ENCODE peak calls at places on chromosomes 1 and 21, in nine cellular contexts. One of them, this sample, is unnamed.

GRCh38 chr1:85387781-85388180 is 77.2 kb downstream of the DDAH1 start:
- DNase-seq in H1: no peak
- DNase-seq in cardiac fibroblast: peak
- DNase-seq in A549: no peak
- DNase-seq in astrocyte of the spinal cord: no peak
- DNase-seq in Panc1: no peak
- DNase-seq in brain microvascular endothelial cell: no peak
- DNase-seq in foreskin fibroblast: no peak
- DNase-seq in GM12865: no peak
- DNase-seq in this sample: no peak

GRCh38 chr1:200379431-200379755 is 30.4 kb downstream of the ZNF281 start:
- DNase-seq in H1: no peak
- DNase-seq in cardiac fibroblast: peak
- DNase-seq in A549: peak
- DNase-seq in astrocyte of the spinal cord: peak
- DNase-seq in Panc1: peak
- DNase-seq in brain microvascular endothelial cell: peak
- DNase-seq in foreskin fibroblast: peak
- DNase-seq in GM12865: no peak
- DNase-seq in this sample: no peak

GRCh38 chr21:42389449-42389835 is 6.4 kb downstream of the TMPRSS3 start:
- DNase-seq in H1: no peak
- DNase-seq in cardiac fibroblast: no peak
- DNase-seq in A549: no peak
- DNase-seq in astrocyte of the spinal cord: no peak
- DNase-seq in Panc1: no peak
- DNase-seq in brain microvascular endothelial cell: no peak
- DNase-seq in foreskin fibroblast: no peak
- DNase-seq in GM12865: no peak
- DNase-seq in this sample: no peak

GRCh38 chr1:10671090-10671489 is 125.4 kb downstream of the CASZ1 start:
- DNase-seq in H1: no peak
- DNase-seq in cardiac fibroblast: no peak
- DNase-seq in A549: no peak
- DNase-seq in astrocyte of the spinal cord: no peak
- DNase-seq in Panc1: no peak
- DNase-seq in brain microvascular endothelial cell: no peak
- DNase-seq in foreskin fibroblast: no peak
- DNase-seq in GM12865: no peak
- DNase-seq in this sample: no peak

GRCh38 chr1:168719306-168720111 is 9.5 kb downstream of the DPT start:
- DNase-seq in H1: no peak
- DNase-seq in cardiac fibroblast: peak
- DNase-seq in A549: peak
- DNase-seq in astrocyte of the spinal cord: peak
- DNase-seq in Panc1: peak
- DNase-seq in brain microvascular endothelial cell: no peak
- DNase-seq in foreskin fibroblast: no peak
- DNase-seq in GM12865: peak
- DNase-seq in this sample: no peak

GRCh38 chr1:81558291-81559076 is 242.2 kb upstream of the ADGRL2 start:
- DNase-seq in H1: no peak
- DNase-seq in cardiac fibroblast: no peak
- DNase-seq in A549: no peak
- DNase-seq in astrocyte of the spinal cord: no peak
- DNase-seq in Panc1: no peak
- DNase-seq in brain microvascular endothelial cell: peak
- DNase-seq in foreskin fibroblast: no peak
- DNase-seq in GM12865: no peak
- DNase-seq in this sample: no peak

GRCh38 chr1:219528633-219529032 is 84.3 kb downstream of the ZC3H11B start:
- DNase-seq in H1: no peak
- DNase-seq in cardiac fibroblast: no peak
- DNase-seq in A549: no peak
- DNase-seq in astrocyte of the spinal cord: no peak
- DNase-seq in Panc1: no peak
- DNase-seq in brain microvascular endothelial cell: no peak
- DNase-seq in foreskin fibroblast: no peak
- DNase-seq in GM12865: no peak
- DNase-seq in this sample: no peak

GRCh38 chr1:173297798-173298391 is 90.8 kb upstream of the TNFSF4 start:
- DNase-seq in H1: no peak
- DNase-seq in cardiac fibroblast: no peak
- DNase-seq in A549: no peak
- DNase-seq in astrocyte of the spinal cord: peak
- DNase-seq in Panc1: no peak
- DNase-seq in brain microvascular endothelial cell: no peak
- DNase-seq in foreskin fibroblast: no peak
- DNase-seq in GM12865: peak
- DNase-seq in this sample: no peak

GRCh38 chr21:41425954-41426655 is at the start of gene MX1:
- DNase-seq in H1: peak
- DNase-seq in cardiac fibroblast: peak
- DNase-seq in A549: peak
- DNase-seq in astrocyte of the spinal cord: peak
- DNase-seq in Panc1: no peak
- DNase-seq in brain microvascular endothelial cell: peak
- DNase-seq in foreskin fibroblast: peak
- DNase-seq in GM12865: peak
- DNase-seq in this sample: peak

GRCh38 chr1:36285450-36286101 is 20.6 kb upstream of the SH3D21 start:
- DNase-seq in H1: peak
- DNase-seq in cardiac fibroblast: peak
- DNase-seq in A549: peak
- DNase-seq in astrocyte of the spinal cord: peak
- DNase-seq in Panc1: peak
- DNase-seq in brain microvascular endothelial cell: peak
- DNase-seq in foreskin fibroblast: peak
- DNase-seq in GM12865: peak
- DNase-seq in this sample: peak

GRCh38 chr1:74245168-74245753 is 10.1 kb downstream of the TNNI3K start:
- DNase-seq in H1: peak
- DNase-seq in cardiac fibroblast: no peak
- DNase-seq in A549: no peak
- DNase-seq in astrocyte of the spinal cord: peak
- DNase-seq in Panc1: no peak
- DNase-seq in brain microvascular endothelial cell: no peak
- DNase-seq in foreskin fibroblast: no peak
- DNase-seq in GM12865: no peak
- DNase-seq in this sample: no peak

GRCh38 chr21:42102516-42102915 is 31.4 kb downstream of the UMODL1 start:
- DNase-seq in H1: no peak
- DNase-seq in cardiac fibroblast: no peak
- DNase-seq in A549: no peak
- DNase-seq in astrocyte of the spinal cord: no peak
- DNase-seq in Panc1: no peak
- DNase-seq in brain microvascular endothelial cell: no peak
- DNase-seq in foreskin fibroblast: no peak
- DNase-seq in GM12865: no peak
- DNase-seq in this sample: no peak

GRCh38 chr1:60279798-60280197 is 206.2 kb upstream of the C1orf87 start:
- DNase-seq in H1: no peak
- DNase-seq in cardiac fibroblast: peak
- DNase-seq in A549: no peak
- DNase-seq in astrocyte of the spinal cord: peak
- DNase-seq in Panc1: no peak
- DNase-seq in brain microvascular endothelial cell: no peak
- DNase-seq in foreskin fibroblast: peak
- DNase-seq in GM12865: no peak
- DNase-seq in this sample: no peak

GRCh38 chr1:192545781-192546521 is 29.6 kb upstream of the RGS1 start:
- DNase-seq in H1: no peak
- DNase-seq in cardiac fibroblast: no peak
- DNase-seq in A549: no peak
- DNase-seq in astrocyte of the spinal cord: no peak
- DNase-seq in Panc1: no peak
- DNase-seq in brain microvascular endothelial cell: no peak
- DNase-seq in foreskin fibroblast: no peak
- DNase-seq in GM12865: peak
- DNase-seq in this sample: no peak

GRCh38 chr1:117815105-117815812 is 114.2 kb downstream of the GDAP2 start:
- DNase-seq in H1: no peak
- DNase-seq in cardiac fibroblast: peak
- DNase-seq in A549: no peak
- DNase-seq in astrocyte of the spinal cord: peak
- DNase-seq in Panc1: no peak
- DNase-seq in brain microvascular endothelial cell: no peak
- DNase-seq in foreskin fibroblast: peak
- DNase-seq in GM12865: no peak
- DNase-seq in this sample: no peak

GRCh38 chr1:117817629-117818028 is 111.8 kb downstream of the GDAP2 start:
- DNase-seq in H1: no peak
- DNase-seq in cardiac fibroblast: no peak
- DNase-seq in A549: no peak
- DNase-seq in astrocyte of the spinal cord: no peak
- DNase-seq in Panc1: no peak
- DNase-seq in brain microvascular endothelial cell: no peak
- DNase-seq in foreskin fibroblast: no peak
- DNase-seq in GM12865: no peak
- DNase-seq in this sample: no peak

GRCh38 chr1:117812868-117813511 is 116.4 kb downstream of the GDAP2 start:
- DNase-seq in H1: no peak
- DNase-seq in cardiac fibroblast: no peak
- DNase-seq in A549: no peak
- DNase-seq in astrocyte of the spinal cord: peak
- DNase-seq in Panc1: no peak
- DNase-seq in brain microvascular endothelial cell: peak
- DNase-seq in foreskin fibroblast: peak
- DNase-seq in GM12865: no peak
- DNase-seq in this sample: no peak

GRCh38 chr1:117818456-117818855 is 111.0 kb downstream of the GDAP2 start:
- DNase-seq in H1: no peak
- DNase-seq in cardiac fibroblast: peak
- DNase-seq in A549: no peak
- DNase-seq in astrocyte of the spinal cord: no peak
- DNase-seq in Panc1: no peak
- DNase-seq in brain microvascular endothelial cell: peak
- DNase-seq in foreskin fibroblast: peak
- DNase-seq in GM12865: no peak
- DNase-seq in this sample: no peak

GRCh38 chr1:117815926-117816325 is 113.5 kb downstream of the GDAP2 start:
- DNase-seq in H1: peak
- DNase-seq in cardiac fibroblast: no peak
- DNase-seq in A549: no peak
- DNase-seq in astrocyte of the spinal cord: no peak
- DNase-seq in Panc1: no peak
- DNase-seq in brain microvascular endothelial cell: no peak
- DNase-seq in foreskin fibroblast: no peak
- DNase-seq in GM12865: no peak
- DNase-seq in this sample: no peak
- TF ChIP-seq CTCF in H1: peak
- TF ChIP-seq CTCF in cardiac fibroblast: peak
- TF ChIP-seq CTCF in A549: peak
- TF ChIP-seq CTCF in astrocyte of the spinal cord: peak
- TF ChIP-seq CTCF in Panc1: peak
- TF ChIP-seq CTCF in brain microvascular endothelial cell: peak
- TF ChIP-seq CTCF in foreskin fibroblast: no peak
- TF ChIP-seq CTCF in GM12865: no peak
- TF ChIP-seq CTCF in this sample: no peak

GRCh38 chr21:35084869-35085268 is 35.8 kb upstream of the RUNX1 start:
- DNase-seq in H1: no peak
- DNase-seq in cardiac fibroblast: peak
- DNase-seq in A549: peak
- DNase-seq in astrocyte of the spinal cord: peak
- DNase-seq in Panc1: no peak
- DNase-seq in brain microvascular endothelial cell: peak
- DNase-seq in foreskin fibroblast: peak
- DNase-seq in GM12865: no peak
- DNase-seq in this sample: no peak

GRCh38 chr21:35086357-35086756 is 37.3 kb upstream of the RUNX1 start:
- DNase-seq in H1: no peak
- DNase-seq in cardiac fibroblast: peak
- DNase-seq in A549: no peak
- DNase-seq in astrocyte of the spinal cord: peak
- DNase-seq in Panc1: no peak
- DNase-seq in brain microvascular endothelial cell: peak
- DNase-seq in foreskin fibroblast: peak
- DNase-seq in GM12865: no peak
- DNase-seq in this sample: no peak

GRCh38 chr21:35090403-35090802 is 41.3 kb upstream of the RUNX1 start:
- DNase-seq in H1: no peak
- DNase-seq in cardiac fibroblast: no peak
- DNase-seq in A549: no peak
- DNase-seq in astrocyte of the spinal cord: no peak
- DNase-seq in Panc1: no peak
- DNase-seq in brain microvascular endothelial cell: no peak
- DNase-seq in foreskin fibroblast: no peak
- DNase-seq in GM12865: no peak
- DNase-seq in this sample: no peak

GRCh38 chr21:35083246-35083645 is 34.1 kb upstream of the RUNX1 start:
- DNase-seq in H1: no peak
- DNase-seq in cardiac fibroblast: no peak
- DNase-seq in A549: no peak
- DNase-seq in astrocyte of the spinal cord: no peak
- DNase-seq in Panc1: no peak
- DNase-seq in brain microvascular endothelial cell: no peak
- DNase-seq in foreskin fibroblast: no peak
- DNase-seq in GM12865: no peak
- DNase-seq in this sample: no peak

GRCh38 chr21:35088235-35088865 is 39.2 kb upstream of the RUNX1 start:
- DNase-seq in H1: no peak
- DNase-seq in cardiac fibroblast: no peak
- DNase-seq in A549: no peak
- DNase-seq in astrocyte of the spinal cord: no peak
- DNase-seq in Panc1: no peak
- DNase-seq in brain microvascular endothelial cell: no peak
- DNase-seq in foreskin fibroblast: peak
- DNase-seq in GM12865: no peak
- DNase-seq in this sample: no peak
- TF ChIP-seq CTCF in H1: no peak
- TF ChIP-seq CTCF in cardiac fibroblast: no peak
- TF ChIP-seq CTCF in A549: no peak
- TF ChIP-seq CTCF in astrocyte of the spinal cord: no peak
- TF ChIP-seq CTCF in Panc1: no peak
- TF ChIP-seq CTCF in brain microvascular endothelial cell: no peak
- TF ChIP-seq CTCF in foreskin fibroblast: no peak
- TF ChIP-seq CTCF in GM12865: no peak
- TF ChIP-seq CTCF in this sample: no peak

DNA sequence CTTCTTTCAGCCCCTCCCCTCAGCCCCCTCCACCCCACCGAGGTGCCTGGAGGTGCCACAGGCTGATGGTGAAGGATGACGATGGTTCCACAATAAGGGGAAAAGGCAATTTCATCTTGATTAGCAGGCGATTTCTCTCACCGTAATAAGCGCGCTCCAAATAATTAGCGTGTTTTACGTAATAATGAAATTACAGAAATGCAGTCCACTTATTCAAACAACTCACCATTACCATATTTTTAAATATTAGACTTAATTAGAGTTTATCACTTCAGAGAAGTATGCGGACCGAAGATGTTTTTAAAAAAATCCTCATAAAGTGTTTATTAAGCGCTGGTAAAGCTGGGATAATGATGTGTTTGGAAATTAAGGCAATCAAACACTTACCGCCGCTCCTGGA is 14.9 kb downstream of the DMAP1 start:
- DNase-seq in H1: no peak
- DNase-seq in cardiac fibroblast: no peak
- DNase-seq in A549: no peak
- DNase-seq in astrocyte of the spinal cord: no peak
- DNase-seq in Panc1: no peak
- DNase-seq in brain microvascular endothelial cell: no peak
- DNase-seq in foreskin fibroblast: no peak
- DNase-seq in GM12865: no peak
- DNase-seq in this sample: no peak
- TF ChIP-seq CTCF in H1: no peak
- TF ChIP-seq CTCF in cardiac fibroblast: no peak
- TF ChIP-seq CTCF in A549: no peak
- TF ChIP-seq CTCF in astrocyte of the spinal cord: no peak
- TF ChIP-seq CTCF in Panc1: no peak
- TF ChIP-seq CTCF in brain microvascular endothelial cell: no peak
- TF ChIP-seq CTCF in foreskin fibroblast: no peak
- TF ChIP-seq CTCF in GM12865: no peak
- TF ChIP-seq CTCF in this sample: no peak

GRCh38 chr1:184493987-184494388 is 107.2 kb downstream of the C1orf21 start:
- DNase-seq in H1: no peak
- DNase-seq in cardiac fibroblast: no peak
- DNase-seq in A549: no peak
- DNase-seq in astrocyte of the spinal cord: no peak
- DNase-seq in Panc1: no peak
- DNase-seq in brain microvascular endothelial cell: no peak
- DNase-seq in foreskin fibroblast: no peak
- DNase-seq in GM12865: no peak
- DNase-seq in this sample: no peak
- TF ChIP-seq CTCF in H1: no peak
- TF ChIP-seq CTCF in cardiac fibroblast: no peak
- TF ChIP-seq CTCF in A549: no peak
- TF ChIP-seq CTCF in astrocyte of the spinal cord: no peak
- TF ChIP-seq CTCF in Panc1: no peak
- TF ChIP-seq CTCF in brain microvascular endothelial cell: no peak
- TF ChIP-seq CTCF in foreskin fibroblast: no peak
- TF ChIP-seq CTCF in GM12865: no peak
- TF ChIP-seq CTCF in this sample: no peak

This sample was measured in omental fat pad.